ENCODE peak calls at places on chromosomes 3 and 15, in six cellular contexts. One of them, this sample, is unnamed. For H3K9me3, the result is how much of the 10 kb centered on the place peaks cover.

GRCh38 chr15:85491663-85492062 is 111.3 kb downstream of the AKAP13 start:
- DNase-seq in cardiac muscle cell: no peak
- DNase-seq in body of pancreas: no peak
- DNase-seq in mucosa of descending colon: no peak
- DNase-seq in pancreas: no peak
- DNase-seq in IMR-90: no peak
- DNase-seq in this sample: no peak

GRCh38 chr3:148605551-148605950 is 92.2 kb upstream of the AGTR1 start:
- DNase-seq in cardiac muscle cell: no peak
- DNase-seq in body of pancreas: no peak
- DNase-seq in mucosa of descending colon: no peak
- DNase-seq in pancreas: no peak
- DNase-seq in IMR-90: no peak
- DNase-seq in this sample: no peak

GRCh38 chr3:143121240-143122088 is 1.9 kb downstream of the CHST2 start:
- DNase-seq in cardiac muscle cell: peak
- DNase-seq in body of pancreas: no peak
- DNase-seq in mucosa of descending colon: peak
- DNase-seq in pancreas: peak
- DNase-seq in IMR-90: peak
- DNase-seq in this sample: peak

GRCh38 chr3:27573780-27574437 is 89.7 kb upstream of the SLC4A7 start:
- DNase-seq in cardiac muscle cell: no peak
- DNase-seq in body of pancreas: no peak
- DNase-seq in mucosa of descending colon: no peak
- DNase-seq in pancreas: no peak
- DNase-seq in IMR-90: peak
- DNase-seq in this sample: no peak

GRCh38 chr3:90091557-90091956 is 984.1 kb downstream of the EPHA3 start:
- DNase-seq in cardiac muscle cell: peak
- DNase-seq in body of pancreas: no peak
- DNase-seq in mucosa of descending colon: no peak
- DNase-seq in pancreas: no peak
- DNase-seq in IMR-90: peak
- DNase-seq in this sample: peak

GRCh38 chr3:45145223-45145622 is 955 bp downstream of the CDCP1 start:
- DNase-seq in cardiac muscle cell: no peak
- DNase-seq in body of pancreas: peak
- DNase-seq in mucosa of descending colon: peak
- DNase-seq in pancreas: no peak
- DNase-seq in IMR-90: no peak
- DNase-seq in this sample: no peak

GRCh38 chr3:34185301-34185700 is 386.9 kb downstream of the PDCD6IP start:
- DNase-seq in cardiac muscle cell: no peak
- DNase-seq in body of pancreas: no peak
- DNase-seq in mucosa of descending colon: no peak
- DNase-seq in pancreas: no peak
- DNase-seq in IMR-90: no peak
- DNase-seq in this sample: no peak

GRCh38 chr3:133835961-133836360 is 30.3 kb downstream of the SRPRB start:
- DNase-seq in cardiac muscle cell: no peak
- DNase-seq in body of pancreas: no peak
- DNase-seq in mucosa of descending colon: no peak
- DNase-seq in pancreas: no peak
- DNase-seq in IMR-90: no peak
- DNase-seq in this sample: no peak

GRCh38 chr3:195886181-195887141 is 21.9 kb downstream of the TNK2 start:
- DNase-seq in cardiac muscle cell: peak
- DNase-seq in body of pancreas: no peak
- DNase-seq in mucosa of descending colon: peak
- DNase-seq in pancreas: no peak
- DNase-seq in IMR-90: peak
- DNase-seq in this sample: no peak

GRCh38 chr3:13281657-13282527 is 138.2 kb downstream of the NUP210 start:
- DNase-seq in cardiac muscle cell: peak
- DNase-seq in body of pancreas: peak
- DNase-seq in mucosa of descending colon: no peak
- DNase-seq in pancreas: peak
- DNase-seq in IMR-90: no peak
- DNase-seq in this sample: peak

GRCh38 chr3:38168988-38169363 is 3.6 kb downstream of the OXSR1 start:
- DNase-seq in cardiac muscle cell: no peak
- DNase-seq in body of pancreas: no peak
- DNase-seq in mucosa of descending colon: no peak
- DNase-seq in pancreas: no peak
- DNase-seq in IMR-90: peak
- DNase-seq in this sample: no peak

GRCh38 chr3:38164966-38165721 is at the start of gene OXSR1:
- DNase-seq in cardiac muscle cell: peak
- DNase-seq in body of pancreas: peak
- DNase-seq in mucosa of descending colon: peak
- DNase-seq in pancreas: peak
- DNase-seq in IMR-90: peak
- DNase-seq in this sample: peak

GRCh38 chr3:38165722-38166387 is 518 bp downstream of the OXSR1 start:
- DNase-seq in cardiac muscle cell: no peak
- DNase-seq in body of pancreas: peak
- DNase-seq in mucosa of descending colon: peak
- DNase-seq in pancreas: no peak
- DNase-seq in IMR-90: peak
- DNase-seq in this sample: peak

GRCh38 chr3:38170722-38171121 is 5.4 kb downstream of the OXSR1 start:
- DNase-seq in cardiac muscle cell: no peak
- DNase-seq in body of pancreas: no peak
- DNase-seq in mucosa of descending colon: no peak
- DNase-seq in pancreas: no peak
- DNase-seq in IMR-90: no peak
- DNase-seq in this sample: no peak

DNA sequence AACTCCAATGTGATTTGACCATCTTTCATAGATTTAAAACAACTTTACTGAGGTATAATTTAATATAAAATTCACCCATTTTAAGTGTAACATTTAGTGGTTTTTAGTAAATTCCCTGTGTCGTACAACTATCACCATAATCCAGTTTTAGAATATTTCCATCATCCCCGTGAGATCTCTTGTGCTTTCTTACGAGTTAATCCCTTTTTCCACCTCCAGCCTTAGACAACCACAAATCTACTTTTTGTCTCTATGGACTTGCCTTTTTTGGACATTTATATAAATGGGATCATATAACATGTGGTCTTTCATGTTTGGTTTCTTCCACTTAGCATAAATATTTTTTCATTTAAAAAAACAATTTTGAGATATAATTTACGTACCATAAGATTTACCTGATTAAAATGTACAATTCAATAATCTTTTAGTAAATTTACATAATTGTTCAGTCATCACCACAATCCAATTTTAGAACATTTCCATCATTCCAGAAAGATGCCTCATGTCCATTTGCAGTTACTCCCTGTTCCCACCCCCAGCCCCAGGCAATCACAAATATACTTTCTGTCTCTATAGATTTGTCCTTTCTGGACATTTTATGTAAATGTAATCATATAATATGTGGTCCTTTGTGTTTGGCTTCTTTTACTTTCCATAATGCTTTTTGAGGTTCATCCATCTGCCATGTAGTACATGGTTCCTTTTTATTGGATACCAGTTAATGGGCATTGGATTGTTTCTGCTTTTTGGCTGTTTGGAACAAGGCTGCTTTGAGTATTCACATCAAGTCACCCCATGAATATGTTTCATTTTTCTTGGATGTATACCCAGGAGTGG is 3.0 kb downstream of the OXSR1 start:
- DNase-seq in cardiac muscle cell: peak
- DNase-seq in body of pancreas: no peak
- DNase-seq in mucosa of descending colon: no peak
- DNase-seq in pancreas: no peak
- DNase-seq in IMR-90: peak
- DNase-seq in this sample: no peak
- H3K4me3 ChIP-seq in cardiac muscle cell: no peak
- H3K4me3 ChIP-seq in body of pancreas: no peak
- H3K4me3 ChIP-seq in mucosa of descending colon: no peak
- H3K4me3 ChIP-seq in pancreas: no peak
- H3K4me3 ChIP-seq in IMR-90: peak
- H3K4me3 ChIP-seq in this sample: no peak

DNA sequence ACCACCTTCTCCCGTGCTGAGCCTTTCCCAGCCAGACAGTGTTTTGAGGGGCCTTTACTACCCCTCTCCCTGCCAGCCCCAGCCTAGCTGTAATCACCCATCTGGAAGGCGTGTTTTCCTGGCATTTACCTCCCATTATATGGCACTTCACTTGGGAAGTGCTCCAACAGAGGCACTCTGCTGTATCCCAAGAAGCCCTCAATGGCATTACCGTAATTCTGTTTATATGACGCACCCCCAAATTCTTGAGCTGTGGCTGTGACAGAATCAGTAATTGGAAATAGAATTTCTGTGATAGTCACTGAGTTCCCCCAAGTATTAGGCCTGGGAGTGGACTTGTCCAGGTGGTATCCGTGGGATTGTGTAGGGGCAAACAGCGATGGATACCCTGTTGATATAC is 130.1 kb downstream of the CACNA1D start:
- DNase-seq in cardiac muscle cell: no peak
- DNase-seq in body of pancreas: no peak
- DNase-seq in mucosa of descending colon: no peak
- DNase-seq in pancreas: no peak
- DNase-seq in IMR-90: no peak
- DNase-seq in this sample: no peak
- H3K9me3 ChIP-seq in cardiac muscle cell: under half
- H3K9me3 ChIP-seq in body of pancreas: under half
- H3K9me3 ChIP-seq in mucosa of descending colon: under half
- H3K9me3 ChIP-seq in pancreas: under half
- H3K9me3 ChIP-seq in IMR-90: under half
- H3K9me3 ChIP-seq in this sample: under half

GRCh38 chr15:97473615-97474014 is 486.9 kb upstream of the ARRDC4 start:
- DNase-seq in cardiac muscle cell: no peak
- DNase-seq in body of pancreas: no peak
- DNase-seq in mucosa of descending colon: no peak
- DNase-seq in pancreas: no peak
- DNase-seq in IMR-90: no peak
- DNase-seq in this sample: no peak
- H3K4me3 ChIP-seq in cardiac muscle cell: no peak
- H3K4me3 ChIP-seq in body of pancreas: no peak
- H3K4me3 ChIP-seq in mucosa of descending colon: no peak
- H3K4me3 ChIP-seq in pancreas: no peak
- H3K4me3 ChIP-seq in IMR-90: no peak
- H3K4me3 ChIP-seq in this sample: no peak

GRCh38 chr15:25182736-25183445 is 228.1 kb downstream of the SNRPN start:
- DNase-seq in cardiac muscle cell: no peak
- DNase-seq in body of pancreas: peak
- DNase-seq in mucosa of descending colon: peak
- DNase-seq in pancreas: peak
- DNase-seq in IMR-90: no peak
- DNase-seq in this sample: peak

GRCh38 chr15:25183581-25184330 is 229.0 kb downstream of the SNRPN start:
- DNase-seq in cardiac muscle cell: no peak
- DNase-seq in body of pancreas: peak
- DNase-seq in mucosa of descending colon: peak
- DNase-seq in pancreas: peak
- DNase-seq in IMR-90: no peak
- DNase-seq in this sample: no peak

GRCh38 chr15:25185156-25185710 is 230.4 kb downstream of the SNRPN start:
- DNase-seq in cardiac muscle cell: no peak
- DNase-seq in body of pancreas: no peak
- DNase-seq in mucosa of descending colon: no peak
- DNase-seq in pancreas: peak
- DNase-seq in IMR-90: no peak
- DNase-seq in this sample: no peak

GRCh38 chr15:25185791-25186190 is 231.0 kb downstream of the SNRPN start:
- DNase-seq in cardiac muscle cell: no peak
- DNase-seq in body of pancreas: no peak
- DNase-seq in mucosa of descending colon: no peak
- DNase-seq in pancreas: peak
- DNase-seq in IMR-90: no peak
- DNase-seq in this sample: no peak

DNA sequence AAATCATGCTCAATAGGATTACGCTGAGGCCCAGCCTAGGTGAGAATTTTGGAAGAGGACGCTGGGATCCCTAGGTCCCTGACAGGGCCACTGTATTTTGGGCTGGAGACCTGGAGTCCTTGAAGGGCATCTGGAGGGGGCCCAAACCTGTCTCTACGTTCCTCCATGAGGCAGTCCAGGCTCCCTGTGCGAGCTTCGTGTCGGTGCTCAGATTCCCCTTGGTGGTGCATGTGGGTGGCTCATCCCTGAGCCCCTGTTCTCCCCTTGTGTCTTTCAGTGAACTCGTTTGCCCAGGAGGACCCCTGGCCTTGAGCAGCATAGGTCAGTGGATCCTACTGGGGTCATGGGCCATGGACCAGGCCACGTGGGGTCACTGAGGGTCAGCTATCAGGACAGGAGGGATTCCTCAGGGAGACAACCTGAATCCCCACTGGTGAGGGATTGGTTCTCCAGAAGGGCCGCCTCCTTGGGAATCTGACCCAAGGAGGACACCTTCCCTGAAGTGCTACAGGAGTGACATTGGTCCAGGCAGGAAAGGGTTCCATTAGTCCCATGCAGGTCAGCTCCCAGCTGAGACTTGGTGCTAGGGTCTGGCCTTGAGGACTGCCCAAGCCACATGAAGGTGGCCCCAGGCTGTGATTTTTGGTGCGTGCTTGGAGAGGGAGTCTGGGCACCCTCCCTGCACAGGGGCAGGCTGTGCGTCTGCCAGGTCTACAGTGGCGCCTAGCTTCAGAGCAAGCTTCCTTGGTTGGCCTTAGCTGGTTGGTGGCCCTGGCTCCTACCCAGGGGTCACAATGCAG is 229.8 kb downstream of the SNRPN start:
- DNase-seq in cardiac muscle cell: no peak
- DNase-seq in body of pancreas: peak
- DNase-seq in mucosa of descending colon: no peak
- DNase-seq in pancreas: no peak
- DNase-seq in IMR-90: no peak
- DNase-seq in this sample: no peak
- H3K9me3 ChIP-seq in cardiac muscle cell: under half
- H3K9me3 ChIP-seq in body of pancreas: under half
- H3K9me3 ChIP-seq in mucosa of descending colon: half or more
- H3K9me3 ChIP-seq in pancreas: under half
- H3K9me3 ChIP-seq in IMR-90: half or more
- H3K9me3 ChIP-seq in this sample: under half

GRCh38 chr3:30893678-30894325 is 659 bp downstream of the GADL1 start:
- DNase-seq in cardiac muscle cell: no peak
- DNase-seq in body of pancreas: no peak
- DNase-seq in mucosa of descending colon: no peak
- DNase-seq in pancreas: no peak
- DNase-seq in IMR-90: no peak
- DNase-seq in this sample: no peak
- H3K4me3 ChIP-seq in cardiac muscle cell: peak
- H3K4me3 ChIP-seq in body of pancreas: no peak
- H3K4me3 ChIP-seq in mucosa of descending colon: no peak
- H3K4me3 ChIP-seq in pancreas: peak
- H3K4me3 ChIP-seq in IMR-90: no peak
- H3K4me3 ChIP-seq in this sample: peak